ENCODE peak calls at places on chromosomes 2 and 18, in ten cellular contexts. O is small intestine; E is adrenal gland; V is GM12864; B is fibroblast of mammary gland; Y is thoracic aorta; R is left ventricle myocardium inferior; F is AG04450; H is AG04449; M is CD8-positive, alpha-beta memory T cell. I is an unnamed sample.

GRCh38 chr2:120480903-120481445 is 135.0 kb downstream of the INHBB start:
- DNase-seq in B (no peak), E (no peak), Y (no peak), M (no peak), O (no peak), F (no peak), V (no peak), H (no peak), R (no peak), I (no peak)

GRCh38 chr2:16553222-16553621 is 112.4 kb downstream of the CYRIA start:
- DNase-seq in E (peak), O (peak), Y (no peak), V (peak), H (no peak), B (peak), F (no peak), M (no peak), R (no peak), I (no peak)

GRCh38 chr2:231348173-231348572 is 47.3 kb upstream of the B3GNT7 start:
- DNase-seq in F (no peak), Y (no peak), B (no peak), O (no peak), V (no peak), H (no peak), M (no peak), E (no peak), R (no peak), I (no peak)

GRCh38 chr2:212364106-212364505 is 174.5 kb downstream of the ERBB4 start:
- DNase-seq in B (peak), O (no peak), H (no peak), R (no peak), Y (no peak), F (no peak), V (no peak), E (no peak), M (no peak), I (no peak)

GRCh38 chr2:1658394-1659151 is 85.7 kb downstream of the PXDN start:
- DNase-seq in V (no peak), R (no peak), F (no peak), Y (no peak), M (no peak), O (peak), E (no peak), H (no peak), B (no peak), I (no peak)

GRCh38 chr2:127592761-127593227 is 53.2 kb upstream of the GPR17 start:
- DNase-seq in V (no peak), H (no peak), Y (no peak), E (no peak), R (no peak), O (no peak), M (no peak), B (no peak), F (no peak), I (no peak)

GRCh38 chr2:226118471-226119429 is 680.9 kb downstream of the IRS1 start:
- DNase-seq in F (peak), B (peak), R (no peak), M (no peak), O (no peak), V (no peak), E (peak), Y (no peak), H (peak), I (no peak)

GRCh38 chr18:64592246-64592645 is 443.4 kb upstream of the LINC00305 start:
- DNase-seq in R (no peak), M (no peak), B (no peak), E (no peak), F (no peak), V (no peak), O (no peak), H (no peak), Y (no peak), I (no peak)

GRCh38 chr18:74994502-74995403 is 214.2 kb downstream of the PTGR3 start:
- DNase-seq in O (no peak), R (no peak), V (peak), M (peak), F (no peak), B (no peak), E (no peak), H (no peak), Y (no peak), I (peak)

GRCh38 chr2:160590664-160591063 is 97.1 kb upstream of the RBMS1 start:
- DNase-seq in F (no peak), V (no peak), B (no peak), R (no peak), Y (no peak), E (no peak), M (no peak), O (no peak), H (no peak), I (no peak)

GRCh38 chr2:72603481-72603880 is 222.4 kb downstream of the EXOC6B start:
- DNase-seq in F (no peak), V (no peak), E (no peak), O (no peak), B (no peak), Y (no peak), R (no peak), H (no peak), M (no peak), I (no peak)

GRCh38 chr18:11096411-11096810 is 53.0 kb downstream of the PIEZO2 start:
- DNase-seq in H (no peak), F (no peak), Y (no peak), E (no peak), M (no peak), B (no peak), O (no peak), R (no peak), V (no peak), I (no peak)

GRCh38 chr2:219207884-219208740 is 1.5 kb downstream of the ZFAND2B start:
- DNase-seq in E (no peak), H (no peak), M (no peak), V (no peak), Y (no peak), O (no peak), R (no peak), F (no peak), B (peak), I (no peak)

GRCh38 chr18:27136208-27136535 is 48.9 kb downstream of the CHST9 start:
- DNase-seq in M (no peak), Y (no peak), V (no peak), E (no peak), O (no peak), B (no peak), R (no peak), H (no peak), F (no peak), I (no peak)

GRCh38 chr2:143357956-143358355 is 228.7 kb downstream of the ARHGAP15 start:
- DNase-seq in E (no peak), Y (no peak), R (no peak), O (no peak), H (no peak), V (no peak), F (no peak), B (no peak), M (no peak), I (no peak)

GRCh38 chr18:31707815-31708214 is 23.4 kb upstream of the B4GALT6 start:
- DNase-seq in V (no peak), M (no peak), R (no peak), F (no peak), Y (no peak), B (no peak), O (no peak), E (no peak), H (no peak), I (no peak)

GRCh38 chr18:45565280-45565970 is 49.9 kb upstream of the SLC14A2 start:
- DNase-seq in M (no peak), F (no peak), V (no peak), B (no peak), H (no peak), E (peak), O (no peak), R (no peak), Y (no peak), I (no peak)

GRCh38 chr2:47009368-47009767 is 93.8 kb upstream of the MCFD2 start:
- DNase-seq in H (no peak), E (no peak), O (no peak), R (no peak), F (no peak), B (no peak), M (no peak), Y (no peak), V (no peak), I (no peak)

GRCh38 chr2:138267902-138268254 is 233.7 kb upstream of the SPOPL start:
- DNase-seq in V (no peak), M (no peak), F (no peak), R (no peak), B (no peak), E (no peak), O (no peak), Y (no peak), H (no peak), I (peak)
- H3K4me3 ChIP-seq in V (no peak), M (no peak), F (no peak), R (no peak), B (no peak), E (no peak), O (no peak), Y (no peak), H (no peak), I (no peak)

GRCh38 chr2:174888646-174889271 is 116.4 kb downstream of the CHN1 start:
- DNase-seq in F (no peak), Y (no peak), H (no peak), O (no peak), V (no peak), E (no peak), B (no peak), M (no peak), R (no peak), I (no peak)
- H3K4me3 ChIP-seq in F (no peak), Y (no peak), H (no peak), O (no peak), V (no peak), E (no peak), B (no peak), M (no peak), R (no peak), I (no peak)

GRCh38 chr2:38978908-38979307 is 89.2 kb downstream of the ARHGEF33 start:
- DNase-seq in F (no peak), B (no peak), E (no peak), O (no peak), Y (no peak), M (no peak), H (no peak), V (no peak), R (no peak), I (no peak)

GRCh38 chr2:38981670-38982357 is 92.1 kb downstream of the ARHGEF33 start:
- DNase-seq in E (no peak), Y (no peak), V (no peak), B (no peak), H (no peak), F (no peak), M (no peak), R (no peak), O (peak), I (no peak)

GRCh38 chr2:38982497-38982896 is 92.8 kb downstream of the ARHGEF33 start:
- DNase-seq in M (no peak), V (no peak), Y (no peak), H (no peak), O (no peak), R (no peak), B (no peak), E (no peak), F (no peak), I (no peak)

GRCh38 chr2:38978504-38978903 is 88.8 kb downstream of the ARHGEF33 start:
- DNase-seq in R (no peak), H (no peak), E (no peak), Y (no peak), B (no peak), O (no peak), V (no peak), F (no peak), M (no peak), I (no peak)

GRCh38 chr2:38981061-38981669 is 91.5 kb downstream of the ARHGEF33 start:
- DNase-seq in Y (no peak), V (no peak), B (no peak), E (no peak), M (no peak), H (no peak), R (no peak), O (no peak), F (no peak), I (no peak)
- H3K4me3 ChIP-seq in Y (no peak), V (no peak), B (no peak), E (no peak), M (no peak), H (no peak), R (no peak), O (no peak), F (no peak), I (no peak)

GRCh38 chr2:172374318-172375240 is 52.8 kb upstream of the ITGA6 start:
- DNase-seq in V (no peak), F (no peak), B (no peak), Y (no peak), O (peak), E (no peak), H (no peak), M (no peak), R (no peak), I (no peak)

GRCh38 chr2:172380436-172381274 is 46.7 kb upstream of the ITGA6 start:
- DNase-seq in H (no peak), F (no peak), V (no peak), Y (no peak), E (peak), M (no peak), O (no peak), R (no peak), B (no peak), I (no peak)

GRCh38 chr2:172375247-172375646 is 52.1 kb upstream of the ITGA6 start:
- DNase-seq in Y (no peak), R (no peak), B (peak), E (no peak), O (peak), V (no peak), M (no peak), F (no peak), H (no peak), I (no peak)

GRCh38 chr2:172376505-172377125 is 50.8 kb upstream of the ITGA6 start:
- DNase-seq in R (no peak), E (no peak), O (no peak), F (no peak), Y (no peak), M (no peak), V (no peak), B (no peak), H (no peak), I (no peak)

DNA sequence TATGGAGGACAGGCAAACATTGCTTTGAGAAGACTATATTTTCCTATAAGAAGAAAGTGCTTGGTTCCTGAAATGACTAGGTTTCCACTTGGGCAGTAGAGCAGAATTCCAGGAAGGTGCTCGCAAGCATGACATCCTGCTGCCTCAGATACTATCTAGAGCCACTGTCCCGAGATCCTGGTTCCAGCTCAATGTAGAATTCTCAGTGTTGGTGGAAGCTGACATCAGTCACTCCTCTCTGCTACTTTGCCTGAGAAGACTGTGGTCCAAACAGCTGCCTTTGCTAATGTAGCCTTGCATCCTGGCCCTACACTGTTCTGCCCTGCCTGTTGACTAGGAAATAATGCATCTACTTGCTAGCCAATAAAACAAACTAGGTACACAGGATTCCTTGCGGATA is 50.0 kb upstream of the ITGA6 start:
- DNase-seq in H (no peak), V (no peak), F (no peak), R (no peak), E (no peak), M (no peak), O (no peak), B (no peak), Y (no peak), I (no peak)
- H3K4me3 ChIP-seq in H (no peak), V (no peak), F (no peak), R (no peak), E (no peak), M (no peak), O (no peak), B (no peak), Y (no peak), I (no peak)

I was measured in GM06990.